ENCODE peak calls at places on chromosomes 5 and 9, in seven cellular contexts. B is heart right ventricle, E is brain microvascular endothelial cell, P is tibial nerve, L is AG04450, A is keratinocyte, I is K562. J is an unnamed sample. For H3K27me3, the result is how much of the 10 kb centered on the place peaks cover.

GRCh38 chr5:130978475-130978874 is 186.6 kb downstream of the HINT1 start:
- DNase-seq in B (no peak), E (no peak), A (no peak), I (no peak), L (no peak), P (no peak), J (no peak)

GRCh38 chr5:157230610-157231009 is 35.3 kb upstream of the CYFIP2 start:
- DNase-seq in E (no peak), A (no peak), L (no peak), I (no peak), B (no peak), P (no peak), J (no peak)

GRCh38 chr5:149387081-149387611 is 8.1 kb upstream of the IL17B start:
- DNase-seq in E (no peak), B (no peak), I (no peak), A (no peak), L (no peak), P (no peak), J (peak)

GRCh38 chr9:25990376-25990775 is 312.1 kb upstream of the TUSC1 start:
- DNase-seq in A (no peak), L (no peak), I (no peak), B (no peak), E (no peak), P (no peak), J (no peak)

GRCh38 chr5:162683280-162683679 is 615.7 kb downstream of the GABRG2 start:
- DNase-seq in P (no peak), A (no peak), L (no peak), I (no peak), B (no peak), E (no peak), J (no peak)

GRCh38 chr5:119270955-119271757 is 84.7 kb upstream of the TNFAIP8 start:
- DNase-seq in L (no peak), A (no peak), E (no peak), P (no peak), I (no peak), B (no peak), J (no peak)

GRCh38 chr5:95961617-95962474 is at the start of gene ELL2:
- DNase-seq in L (peak), B (peak), P (peak), E (peak), I (peak), A (peak), J (peak)

GRCh38 chr5:72790188-72790587 is 26.3 kb upstream of the TNPO1 start:
- DNase-seq in E (no peak), A (no peak), B (no peak), L (no peak), I (no peak), P (no peak), J (peak)

GRCh38 chr9:121499177-121499426 is 542 bp downstream of the GGTA1 start:
- DNase-seq in E (no peak), I (no peak), A (no peak), B (no peak), P (no peak), L (no peak), J (no peak)

GRCh38 chr5:14439087-14439841 is 142.3 kb upstream of the OTULINL start:
- DNase-seq in P (no peak), B (no peak), E (no peak), I (no peak), A (no peak), L (no peak), J (no peak)

GRCh38 chr5:59535561-59535960 is 358.0 kb downstream of the PDE4D start:
- DNase-seq in P (no peak), A (no peak), B (no peak), I (no peak), E (no peak), L (no peak), J (no peak)

GRCh38 chr5:50595199-50595598 is 71.2 kb upstream of the PARP8 start:
- DNase-seq in E (peak), A (peak), P (no peak), I (no peak), L (peak), B (no peak), J (peak)

GRCh38 chr5:42949348-42950090 is 90.6 kb downstream of the ANXA2R start:
- DNase-seq in E (peak), L (peak), B (peak), A (no peak), I (no peak), P (no peak), J (no peak)

GRCh38 chr5:118611332-118611945 is 376.9 kb downstream of the DTWD2 start:
- DNase-seq in L (no peak), B (no peak), P (no peak), I (peak), E (peak), A (peak), J (no peak)

GRCh38 chr9:114799441-114799840 is 6.4 kb downstream of the TNFSF15 start:
- DNase-seq in L (no peak), B (no peak), I (no peak), E (no peak), A (no peak), P (no peak), J (no peak)

GRCh38 chr5:75567710-75568109 is 43.5 kb upstream of the ANKDD1B start:
- DNase-seq in A (no peak), E (peak), B (no peak), L (no peak), I (peak), P (no peak), J (no peak)

GRCh38 chr5:138515571-138516275 is 27.3 kb downstream of the ETF1 start:
- DNase-seq in L (no peak), E (no peak), I (no peak), A (no peak), B (no peak), P (no peak), J (no peak)

GRCh38 chr5:2523180-2523579 is 228.3 kb downstream of the IRX2 start:
- DNase-seq in L (no peak), P (no peak), I (no peak), E (no peak), B (no peak), A (no peak), J (no peak)

GRCh38 chr9:86287013-86287412 is 4.7 kb upstream of the ISCA1 start:
- DNase-seq in A (no peak), L (no peak), I (peak), E (peak), B (no peak), P (no peak), J (no peak)

GRCh38 chr5:10607023-10607665 is 43.3 kb downstream of the ANKRD33B start:
- DNase-seq in B (peak), I (peak), A (no peak), P (no peak), E (peak), L (no peak), J (no peak)

GRCh38 chr9:113625456-113625855 is 161.9 kb downstream of the RGS3 start:
- DNase-seq in I (no peak), L (no peak), B (no peak), P (no peak), E (no peak), A (no peak), J (no peak)

GRCh38 chr5:158026248-158027031 is 167.5 kb upstream of the CLINT1 start:
- DNase-seq in L (no peak), A (no peak), P (no peak), B (no peak), I (no peak), E (no peak), J (peak)

GRCh38 chr5:113035096-113035495 is 58.5 kb downstream of the DCP2 start:
- DNase-seq in P (no peak), L (no peak), A (no peak), I (no peak), E (no peak), B (no peak), J (no peak)

GRCh38 chr5:140227046-140227445 is 52.1 kb downstream of the CYSTM1 start:
- DNase-seq in B (no peak), A (no peak), E (no peak), I (no peak), P (no peak), L (no peak), J (no peak)

GRCh38 chr9:83266618-83267543 is 203.9 kb upstream of the RASEF start:
- DNase-seq in A (no peak), L (no peak), P (no peak), B (peak), E (peak), I (peak), J (no peak)

GRCh38 chr9:16515879-16516289 is 354.6 kb downstream of the BNC2 start:
- DNase-seq in P (no peak), B (no peak), E (peak), L (no peak), A (no peak), I (no peak), J (no peak)

GRCh38 chr5:1332461-1333001 is 12.4 kb downstream of the CLPTM1L start:
- DNase-seq in E (no peak), I (peak), P (no peak), B (no peak), A (no peak), L (no peak), J (no peak)

GRCh38 chr9:6525326-6526040 is 112.5 kb downstream of the UHRF2 start:
- DNase-seq in E (peak), I (no peak), B (no peak), P (no peak), A (no peak), L (peak), J (no peak)

GRCh38 chr9:93620881-93621820 is 44.8 kb downstream of the PHF2 start:
- DNase-seq in L (no peak), E (no peak), P (no peak), I (no peak), A (no peak), B (no peak), J (no peak)

GRCh38 chr9:123373941-123374340 is 17.9 kb downstream of the CRB2 start:
- DNase-seq in L (no peak), E (no peak), I (peak), A (no peak), B (no peak), P (no peak), J (no peak)
- H3K4me3 ChIP-seq in L (no peak), E (no peak), I (no peak), A (no peak), B (no peak), P (no peak), J (no peak)

GRCh38 chr5:154610321-154611154 is 132.5 kb upstream of the HAND1 start:
- DNase-seq in P (peak), I (peak), B (peak), A (no peak), E (peak), L (peak), J (no peak)

GRCh38 chr5:154611341-154611767 is 133.3 kb upstream of the HAND1 start:
- DNase-seq in I (no peak), E (no peak), P (no peak), A (no peak), L (no peak), B (no peak), J (no peak)

GRCh38 chr5:154612666-154613065 is 134.6 kb upstream of the HAND1 start:
- DNase-seq in A (no peak), B (no peak), I (no peak), E (no peak), L (no peak), P (no peak), J (no peak)

GRCh38 chr5:154614125-154614524 is 136.1 kb upstream of the HAND1 start:
- DNase-seq in A (no peak), I (no peak), P (no peak), L (no peak), B (no peak), E (no peak), J (no peak)

DNA sequence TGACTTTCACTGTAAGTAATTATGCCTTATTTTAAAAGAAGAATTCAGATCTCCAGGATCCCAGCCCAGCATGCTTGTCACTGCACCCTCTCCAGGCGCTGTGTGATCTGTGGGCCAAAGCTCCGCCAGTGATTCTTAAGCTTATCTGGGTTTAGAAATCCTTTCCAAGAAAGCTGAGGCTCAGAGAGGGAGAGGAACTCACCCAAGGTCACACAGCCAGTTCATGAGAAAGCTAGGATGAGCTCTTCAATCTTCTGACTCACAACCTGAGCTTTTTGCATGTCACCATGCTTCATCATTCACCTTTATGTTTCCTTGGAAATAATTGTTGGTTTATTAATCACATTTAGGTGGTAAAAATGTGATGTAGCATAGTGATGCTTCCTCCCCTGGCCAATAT is 136.6 kb upstream of the HAND1 start:
- DNase-seq in B (no peak), I (no peak), E (no peak), P (no peak), A (no peak), L (no peak), J (no peak)
- H3K27me3 ChIP-seq in B (half or more), I (under half), E (under half), P (half or more), A (under half), L (under half), J (under half)

DNA sequence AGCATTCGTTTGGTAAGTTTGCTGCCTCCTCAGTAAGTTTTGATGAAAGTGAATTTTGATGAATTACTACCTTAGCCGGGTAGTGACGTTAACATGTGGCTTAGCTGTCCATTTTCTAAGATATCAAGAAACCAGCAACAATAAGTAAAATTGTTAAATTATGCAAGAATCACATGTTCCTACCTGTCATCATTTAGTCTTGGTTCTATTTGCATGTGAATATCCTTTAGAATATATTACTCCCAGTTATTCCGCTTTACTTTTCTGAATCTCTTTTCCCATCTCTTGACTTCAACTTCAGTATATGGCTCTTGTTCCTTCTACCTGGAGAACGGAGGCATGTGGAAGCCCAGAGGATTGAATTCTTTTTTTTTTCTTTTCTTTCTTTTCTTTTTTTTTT is 59.4 kb downstream of the DOCK8 start:
- DNase-seq in A (no peak), I (no peak), P (no peak), E (no peak), L (no peak), B (no peak), J (no peak)
- H3K4me3 ChIP-seq in A (no peak), I (peak), P (no peak), E (no peak), L (no peak), B (no peak), J (no peak)

DNA sequence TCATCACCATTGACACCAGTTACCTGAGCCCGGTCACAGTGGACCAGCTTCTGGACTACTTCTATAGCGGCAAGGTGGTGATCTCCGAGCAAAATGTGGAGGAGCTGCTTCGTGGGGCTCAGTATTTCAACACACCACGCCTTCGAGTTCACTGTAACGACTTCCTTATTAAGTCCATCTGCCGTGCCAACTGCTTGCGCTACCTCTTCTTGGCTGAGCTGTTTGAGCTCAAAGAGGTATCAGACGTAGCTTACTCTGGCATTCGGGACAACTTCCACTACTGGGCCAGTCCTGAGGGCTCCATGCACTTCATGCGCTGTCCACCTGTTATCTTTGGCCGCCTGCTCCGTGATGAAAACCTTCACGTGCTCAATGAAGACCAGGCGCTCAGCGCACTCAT is 520 bp downstream of the CCIN start:
- DNase-seq in P (no peak), A (no peak), B (no peak), I (no peak), E (no peak), L (no peak), J (no peak)
- H3K27me3 ChIP-seq in P (under half), A (under half), B (under half), I (under half), E (under half), L (under half), J (under half)

J was measured in BJ.